ENCODE peak calls at places on chromosomes 1 and 21, in six cellular contexts. One of them, this sample, is unnamed. For H3K4me1, the result is how much of the 10 kb centered on the place peaks cover.

GRCh38 chr21:28487455-28488070 is 505.1 kb downstream of the LTN1 start:
- DNase-seq in right lobe of liver: no peak
- DNase-seq in thyroid gland: no peak
- DNase-seq in tibial nerve: no peak
- DNase-seq in A549: no peak
- DNase-seq in breast epithelium: no peak
- DNase-seq in this sample: no peak

GRCh38 chr1:177210071-177210470 is 39.3 kb downstream of the BRINP2 start:
- DNase-seq in thyroid gland: no peak
- DNase-seq in A549: peak
- DNase-seq in tibial nerve: no peak
- DNase-seq in breast epithelium: no peak
- DNase-seq in right lobe of liver: no peak
- DNase-seq in this sample: no peak

GRCh38 chr1:31669786-31670582 is 25.3 kb upstream of the PEF1 start:
- DNase-seq in A549: peak
- DNase-seq in right lobe of liver: peak
- DNase-seq in tibial nerve: peak
- DNase-seq in breast epithelium: peak
- DNase-seq in thyroid gland: peak
- DNase-seq in this sample: peak

GRCh38 chr1:42750041-42750440 is 10.0 kb upstream of the CLDN19 start:
- DNase-seq in right lobe of liver: no peak
- DNase-seq in A549: no peak
- DNase-seq in breast epithelium: no peak
- DNase-seq in tibial nerve: no peak
- DNase-seq in thyroid gland: no peak
- DNase-seq in this sample: no peak

GRCh38 chr1:99887890-99888289 is 37.7 kb downstream of the AGL start:
- DNase-seq in breast epithelium: no peak
- DNase-seq in A549: no peak
- DNase-seq in tibial nerve: no peak
- DNase-seq in right lobe of liver: no peak
- DNase-seq in thyroid gland: no peak
- DNase-seq in this sample: no peak

GRCh38 chr1:181113061-181113695 is 24.7 kb downstream of the IER5 start:
- DNase-seq in tibial nerve: no peak
- DNase-seq in breast epithelium: no peak
- DNase-seq in A549: peak
- DNase-seq in thyroid gland: no peak
- DNase-seq in right lobe of liver: no peak
- DNase-seq in this sample: no peak

GRCh38 chr1:155698382-155699038 is 9.6 kb downstream of the DAP3 start:
- DNase-seq in tibial nerve: no peak
- DNase-seq in A549: no peak
- DNase-seq in right lobe of liver: no peak
- DNase-seq in thyroid gland: no peak
- DNase-seq in breast epithelium: no peak
- DNase-seq in this sample: no peak

GRCh38 chr1:5638582-5638981 is 353.6 kb downstream of the NPHP4 start:
- DNase-seq in thyroid gland: no peak
- DNase-seq in tibial nerve: no peak
- DNase-seq in breast epithelium: no peak
- DNase-seq in right lobe of liver: no peak
- DNase-seq in A549: no peak
- DNase-seq in this sample: no peak

GRCh38 chr1:150575072-150575489 is 4.3 kb downstream of the MCL1 start:
- DNase-seq in breast epithelium: no peak
- DNase-seq in tibial nerve: no peak
- DNase-seq in A549: no peak
- DNase-seq in right lobe of liver: no peak
- DNase-seq in thyroid gland: no peak
- DNase-seq in this sample: no peak
- H3K4me1 ChIP-seq in breast epithelium: under half
- H3K4me1 ChIP-seq in tibial nerve: half or more
- H3K4me1 ChIP-seq in A549: half or more
- H3K4me1 ChIP-seq in right lobe of liver: under half
- H3K4me1 ChIP-seq in thyroid gland: half or more
- H3K4me1 ChIP-seq in this sample: half or more

GRCh38 chr21:34554227-34554626 is 42.2 kb upstream of the KCNE1 start:
- DNase-seq in right lobe of liver: no peak
- DNase-seq in thyroid gland: no peak
- DNase-seq in A549: no peak
- DNase-seq in breast epithelium: no peak
- DNase-seq in tibial nerve: no peak
- DNase-seq in this sample: no peak

GRCh38 chr21:34558166-34558565 is 46.2 kb upstream of the KCNE1 start:
- DNase-seq in thyroid gland: no peak
- DNase-seq in tibial nerve: no peak
- DNase-seq in breast epithelium: no peak
- DNase-seq in right lobe of liver: no peak
- DNase-seq in A549: no peak
- DNase-seq in this sample: no peak

GRCh38 chr21:34560021-34560420 is 48.0 kb upstream of the KCNE1 start:
- DNase-seq in A549: no peak
- DNase-seq in right lobe of liver: no peak
- DNase-seq in thyroid gland: no peak
- DNase-seq in breast epithelium: no peak
- DNase-seq in tibial nerve: no peak
- DNase-seq in this sample: no peak

GRCh38 chr21:34558960-34559631 is 47.1 kb upstream of the KCNE1 start:
- DNase-seq in breast epithelium: no peak
- DNase-seq in thyroid gland: no peak
- DNase-seq in tibial nerve: no peak
- DNase-seq in A549: no peak
- DNase-seq in right lobe of liver: no peak
- DNase-seq in this sample: no peak

GRCh38 chr21:34557261-34557660 is 45.3 kb upstream of the KCNE1 start:
- DNase-seq in breast epithelium: no peak
- DNase-seq in tibial nerve: no peak
- DNase-seq in thyroid gland: no peak
- DNase-seq in A549: no peak
- DNase-seq in right lobe of liver: no peak
- DNase-seq in this sample: no peak
- TF ChIP-seq POLR2A in breast epithelium: no peak
- TF ChIP-seq POLR2A in tibial nerve: no peak
- TF ChIP-seq POLR2A in thyroid gland: no peak
- TF ChIP-seq POLR2A in A549: no peak
- TF ChIP-seq POLR2A in right lobe of liver: no peak
- TF ChIP-seq POLR2A in this sample: no peak

GRCh38 chr1:53842347-53842746 is 4.3 kb upstream of the NDC1 start:
- DNase-seq in right lobe of liver: no peak
- DNase-seq in breast epithelium: no peak
- DNase-seq in thyroid gland: no peak
- DNase-seq in A549: no peak
- DNase-seq in tibial nerve: no peak
- DNase-seq in this sample: no peak
- H3K27ac ChIP-seq in right lobe of liver: no peak
- H3K27ac ChIP-seq in breast epithelium: no peak
- H3K27ac ChIP-seq in thyroid gland: no peak
- H3K27ac ChIP-seq in A549: no peak
- H3K27ac ChIP-seq in tibial nerve: no peak
- H3K27ac ChIP-seq in this sample: no peak

GRCh38 chr1:109622895-109623294 is 3.3 kb downstream of the AMPD2 start:
- DNase-seq in thyroid gland: no peak
- DNase-seq in breast epithelium: no peak
- DNase-seq in tibial nerve: no peak
- DNase-seq in A549: no peak
- DNase-seq in right lobe of liver: no peak
- DNase-seq in this sample: no peak

GRCh38 chr1:109622103-109622892 is 2.7 kb downstream of the AMPD2 start:
- DNase-seq in breast epithelium: no peak
- DNase-seq in thyroid gland: no peak
- DNase-seq in tibial nerve: peak
- DNase-seq in right lobe of liver: no peak
- DNase-seq in A549: no peak
- DNase-seq in this sample: no peak

GRCh38 chr1:109620890-109621289 is 1.3 kb downstream of the AMPD2 start:
- DNase-seq in right lobe of liver: peak
- DNase-seq in tibial nerve: peak
- DNase-seq in A549: peak
- DNase-seq in thyroid gland: peak
- DNase-seq in breast epithelium: peak
- DNase-seq in this sample: peak

GRCh38 chr1:109620396-109620817 is 770 bp downstream of the AMPD2 start:
- DNase-seq in right lobe of liver: no peak
- DNase-seq in tibial nerve: no peak
- DNase-seq in A549: peak
- DNase-seq in thyroid gland: peak
- DNase-seq in breast epithelium: no peak
- DNase-seq in this sample: peak

GRCh38 chr1:109621402-109622101 is 1.9 kb downstream of the AMPD2 start:
- DNase-seq in tibial nerve: no peak
- DNase-seq in A549: no peak
- DNase-seq in right lobe of liver: no peak
- DNase-seq in breast epithelium: no peak
- DNase-seq in thyroid gland: no peak
- DNase-seq in this sample: no peak
- H3K4me1 ChIP-seq in tibial nerve: half or more
- H3K4me1 ChIP-seq in A549: under half
- H3K4me1 ChIP-seq in right lobe of liver: under half
- H3K4me1 ChIP-seq in breast epithelium: under half
- H3K4me1 ChIP-seq in thyroid gland: under half
- H3K4me1 ChIP-seq in this sample: under half

DNA sequence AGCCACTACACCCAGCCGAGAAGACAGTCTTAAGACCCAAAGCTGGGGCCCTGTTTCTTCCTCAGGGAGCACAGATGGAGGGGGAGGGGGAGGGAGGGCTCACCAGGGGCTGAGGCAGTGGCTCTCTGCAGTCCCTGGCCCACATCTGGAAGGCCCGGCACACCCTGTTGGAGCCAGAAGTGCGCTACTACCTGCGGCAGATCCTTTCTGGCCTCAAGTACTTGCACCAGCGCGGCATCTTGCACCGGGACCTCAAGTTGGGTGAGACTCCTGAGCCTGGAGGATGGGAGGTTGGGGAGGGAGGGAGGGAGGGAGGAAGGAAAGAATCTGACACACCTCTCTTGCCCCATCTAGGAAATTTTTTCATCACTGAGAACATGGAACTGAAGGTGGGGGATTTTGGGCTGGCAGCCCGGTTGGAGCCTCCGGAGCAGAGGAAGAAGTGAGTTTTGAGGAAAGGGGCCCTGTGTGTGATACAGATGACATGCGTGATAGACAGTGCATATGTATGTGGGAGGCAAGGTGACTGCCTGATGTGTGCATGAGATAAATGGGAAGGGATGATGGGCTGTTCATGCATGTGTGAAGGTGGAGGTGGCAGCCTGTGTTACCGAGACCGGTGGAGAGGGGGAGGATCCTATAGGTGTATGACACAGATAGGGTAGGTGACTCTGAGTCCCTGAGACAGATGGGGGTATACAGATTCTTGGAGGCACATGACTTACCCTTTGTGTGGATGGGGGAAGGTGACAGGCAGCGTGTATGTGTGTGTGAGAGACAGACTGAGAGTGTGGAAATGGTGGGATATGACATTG is 1.5 kb downstream of the PLK3 start:
- DNase-seq in tibial nerve: no peak
- DNase-seq in thyroid gland: no peak
- DNase-seq in breast epithelium: peak
- DNase-seq in right lobe of liver: no peak
- DNase-seq in A549: no peak
- DNase-seq in this sample: peak
- TF ChIP-seq POLR2A in tibial nerve: no peak
- TF ChIP-seq POLR2A in thyroid gland: no peak
- TF ChIP-seq POLR2A in breast epithelium: no peak
- TF ChIP-seq POLR2A in right lobe of liver: no peak
- TF ChIP-seq POLR2A in A549: no peak
- TF ChIP-seq POLR2A in this sample: no peak

DNA sequence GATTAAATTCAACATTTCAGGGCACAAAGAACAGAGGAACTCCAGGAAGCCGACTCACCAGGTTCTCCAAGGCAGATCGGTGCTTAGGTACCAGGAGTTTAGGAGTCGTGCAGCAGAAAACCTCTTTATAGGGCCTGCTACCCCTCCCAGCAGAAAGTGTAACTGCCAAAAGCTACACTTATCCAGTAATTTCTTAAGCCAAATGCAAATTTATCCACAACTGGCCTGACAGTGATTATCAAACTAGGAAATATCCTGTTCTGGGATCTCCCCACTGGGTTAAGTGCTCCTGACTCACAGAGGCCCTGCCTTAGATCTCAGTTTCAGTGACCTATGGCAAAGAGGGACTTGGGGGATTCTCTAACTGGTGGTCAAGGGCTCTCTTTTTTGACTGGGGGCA is at the start of gene SPRR2F:
- DNase-seq in thyroid gland: no peak
- DNase-seq in breast epithelium: no peak
- DNase-seq in tibial nerve: no peak
- DNase-seq in A549: no peak
- DNase-seq in right lobe of liver: no peak
- DNase-seq in this sample: no peak
- H3K27ac ChIP-seq in thyroid gland: no peak
- H3K27ac ChIP-seq in breast epithelium: no peak
- H3K27ac ChIP-seq in tibial nerve: no peak
- H3K27ac ChIP-seq in A549: no peak
- H3K27ac ChIP-seq in right lobe of liver: no peak
- H3K27ac ChIP-seq in this sample: no peak

GRCh38 chr21:26126168-26126553 is 44.4 kb downstream of the APP start:
- DNase-seq in right lobe of liver: no peak
- DNase-seq in breast epithelium: no peak
- DNase-seq in tibial nerve: no peak
- DNase-seq in A549: no peak
- DNase-seq in thyroid gland: no peak
- DNase-seq in this sample: no peak
- H3K4me1 ChIP-seq in right lobe of liver: under half
- H3K4me1 ChIP-seq in breast epithelium: under half
- H3K4me1 ChIP-seq in tibial nerve: half or more
- H3K4me1 ChIP-seq in A549: half or more
- H3K4me1 ChIP-seq in thyroid gland: half or more
- H3K4me1 ChIP-seq in this sample: half or more

GRCh38 chr1:67690411-67690810 is 5.4 kb downstream of the GADD45A start:
- DNase-seq in thyroid gland: no peak
- DNase-seq in right lobe of liver: no peak
- DNase-seq in breast epithelium: no peak
- DNase-seq in A549: no peak
- DNase-seq in tibial nerve: no peak
- DNase-seq in this sample: no peak

GRCh38 chr1:67688526-67689219 is 3.7 kb downstream of the GADD45A start:
- DNase-seq in A549: no peak
- DNase-seq in tibial nerve: no peak
- DNase-seq in right lobe of liver: no peak
- DNase-seq in thyroid gland: no peak
- DNase-seq in breast epithelium: no peak
- DNase-seq in this sample: no peak

GRCh38 chr1:67690018-67690363 is 5.0 kb downstream of the GADD45A start:
- DNase-seq in thyroid gland: no peak
- DNase-seq in A549: no peak
- DNase-seq in breast epithelium: no peak
- DNase-seq in right lobe of liver: no peak
- DNase-seq in tibial nerve: no peak
- DNase-seq in this sample: no peak

GRCh38 chr1:67689267-67690017 is 4.4 kb downstream of the GADD45A start:
- DNase-seq in breast epithelium: no peak
- DNase-seq in right lobe of liver: no peak
- DNase-seq in tibial nerve: no peak
- DNase-seq in thyroid gland: no peak
- DNase-seq in A549: no peak
- DNase-seq in this sample: no peak

GRCh38 chr1:67691712-67692111 is 6.7 kb downstream of the GADD45A start:
- DNase-seq in breast epithelium: no peak
- DNase-seq in right lobe of liver: no peak
- DNase-seq in tibial nerve: no peak
- DNase-seq in A549: no peak
- DNase-seq in thyroid gland: no peak
- DNase-seq in this sample: no peak
- TF ChIP-seq POLR2A in breast epithelium: no peak
- TF ChIP-seq POLR2A in right lobe of liver: no peak
- TF ChIP-seq POLR2A in tibial nerve: no peak
- TF ChIP-seq POLR2A in A549: no peak
- TF ChIP-seq POLR2A in thyroid gland: no peak
- TF ChIP-seq POLR2A in this sample: no peak